ENCODE peak calls at places on chromosomes 2 and 18, in four cellular contexts. D is activated T-cell treated with anti-CD3 and anti-CD28 coated beads, Interleukin-2, amount 50 U/mL, for 72 hours; N is psoas muscle; B is NCI-H82. X is an unnamed sample.

GRCh38 chr2:211766689-211767088 is 771.9 kb downstream of the ERBB4 start:
- DNase-seq in D (no peak), B (no peak), N (no peak), X (peak; percentile 17)

GRCh38 chr2:32453242-32454062 is 96.6 kb downstream of the BIRC6 start:
- DNase-seq in D (no peak), B (no peak), N (no peak), X (no peak)

GRCh38 chr2:187461294-187462261 is 13.5 kb upstream of the CALCRL start:
- DNase-seq in B (no peak), D (no peak), N (peak; percentile 10), X (peak; percentile 54)

GRCh38 chr2:48080534-48081316 is 174.4 kb upstream of the FBXO11 start:
- DNase-seq in N (no peak), B (no peak), D (no peak), X (no peak)

GRCh38 chr2:26883971-26884370 is 36.0 kb downstream of the DPYSL5 start:
- DNase-seq in N (no peak), D (no peak), B (peak; percentile 88), X (no peak)

GRCh38 chr2:127153691-127154158 is 46.8 kb upstream of the BIN1 start:
- DNase-seq in N (peak; percentile 68), D (no peak), B (no peak), X (no peak)

GRCh38 chr2:217204358-217204757 is 344.5 kb upstream of the TNP1 start:
- DNase-seq in D (no peak), N (no peak), B (no peak), X (no peak)

GRCh38 chr2:149544692-149545091 is 42.9 kb downstream of the MMADHC start:
- DNase-seq in B (no peak), D (no peak), N (no peak), X (no peak)

GRCh38 chr2:120669121-120669952 is 66.3 kb upstream of the GLI2 start:
- DNase-seq in D (no peak), N (no peak), B (peak; percentile 73), X (no peak)

GRCh38 chr2:240435457-240435954 is at the start of gene GPC1:
- DNase-seq in B (peak; percentile 85), N (peak; percentile 80), D (peak; percentile 58), X (peak; percentile 90)

GRCh38 chr2:64914735-64915509 is 74.3 kb upstream of the SLC1A4 start:
- DNase-seq in B (peak; percentile 16), N (no peak), D (no peak), X (no peak)

GRCh38 chr2:16624419-16624745 is 41.3 kb downstream of the CYRIA start:
- DNase-seq in N (no peak), B (no peak), D (no peak), X (no peak)

GRCh38 chr2:220090050-220090449 is 462.6 kb downstream of the SLC4A3 start:
- DNase-seq in B (no peak), D (no peak), N (no peak), X (no peak)

GRCh38 chr2:43086451-43087221 is 139.8 kb downstream of the ZFP36L2 start:
- DNase-seq in N (peak; percentile 77), B (no peak), D (no peak), X (no peak)

GRCh38 chr2:43424262-43425207 is 171.3 kb downstream of the THADA start:
- DNase-seq in B (no peak), D (peak; percentile 36), N (no peak), X (no peak)

GRCh38 chr2:52532956-52533355 is 1234.6 kb upstream of the CHAC2 start:
- DNase-seq in N (no peak), D (no peak), B (no peak), X (no peak)

GRCh38 chr2:6780765-6781274 is 84.9 kb downstream of the CMPK2 start:
- DNase-seq in D (no peak), N (peak; percentile 48), B (peak; percentile 9), X (no peak)

GRCh38 chr2:20625920-20626697 is 24.8 kb downstream of the HS1BP3 start:
- DNase-seq in D (no peak), B (no peak), N (peak; percentile 65), X (peak; percentile 38)

GRCh38 chr18:48004577-48004976 is 74.1 kb upstream of the SMAD2 start:
- DNase-seq in B (no peak), D (no peak), N (no peak), X (no peak)

GRCh38 chr2:45814528-45814927 is 163.1 kb downstream of the PRKCE start:
- DNase-seq in B (no peak), N (no peak), D (no peak), X (no peak)

GRCh38 chr2:9758741-9759140 is 84.5 kb upstream of the TAF1B start:
- DNase-seq in N (peak; percentile 73), D (no peak), B (no peak), X (no peak)

GRCh38 chr18:35407871-35408481 is 30.8 kb upstream of the ZNF396 start:
- DNase-seq in N (no peak), D (peak; percentile 43), B (peak; percentile 83), X (peak; percentile 51)

GRCh38 chr2:95377724-95378123 is 24.8 kb upstream of the FAHD2A start:
- DNase-seq in N (no peak), D (no peak), B (no peak), X (no peak)

GRCh38 chr2:183490930-183491329 is 366.7 kb downstream of the NUP35 start:
- DNase-seq in D (no peak), B (no peak), N (no peak), X (no peak)

GRCh38 chr2:10868465-10869314 is 43.0 kb upstream of the KCNF1 start:
- DNase-seq in D (no peak), B (peak; percentile 55), N (no peak), X (no peak)

GRCh38 chr2:224884188-224884587 is 158.1 kb downstream of the DOCK10 start:
- DNase-seq in N (no peak), B (no peak), D (no peak), X (no peak)

GRCh38 chr18:8673276-8674209 is 31.8 kb upstream of the MTCL1 start:
- DNase-seq in D (no peak), B (no peak), N (no peak), X (no peak)

GRCh38 chr2:199197448-199197847 is 260.3 kb downstream of the SATB2 start:
- DNase-seq in D (no peak), N (no peak), B (no peak), X (no peak)

GRCh38 chr2:204825054-204825453 is 279.8 kb downstream of the PARD3B start:
- DNase-seq in N (no peak), D (no peak), B (no peak), X (no peak)

GRCh38 chr18:51383116-51383515 is 185.6 kb upstream of the MEX3C start:
- DNase-seq in B (no peak), D (no peak), N (no peak), X (no peak)

GRCh38 chr2:196660264-196660663 is 20.7 kb downstream of the CCDC150 start:
- DNase-seq in B (no peak), D (no peak), N (no peak), X (no peak)

GRCh38 chr2:210337159-210337558 is 22.2 kb upstream of the MYL1 start:
- DNase-seq in D (no peak), B (no peak), N (no peak), X (no peak)

X was measured in pancreas.